ENCODE peak calls at places on chromosomes 13 and 19, in ten cellular contexts. One of them, this sample, is unnamed.

GRCh38 chr19:41799444-41800000 is 3.1 kb downstream of the CEACAM3 start:
- DNase-seq in fibroblast of lung: no peak
- DNase-seq in CD4-positive, alpha-beta T cell: no peak
- DNase-seq in SK-N-SH: no peak
- DNase-seq in tibial nerve: no peak
- DNase-seq in RWPE2: no peak
- DNase-seq in psoas muscle: no peak
- DNase-seq in AG10803: no peak
- DNase-seq in GM23338: no peak
- DNase-seq in neural progenitor cell: no peak
- DNase-seq in this sample: no peak

GRCh38 chr13:49248433-49249002 is 793 bp downstream of the CDADC1 start:
- DNase-seq in fibroblast of lung: peak
- DNase-seq in CD4-positive, alpha-beta T cell: no peak
- DNase-seq in SK-N-SH: peak
- DNase-seq in tibial nerve: no peak
- DNase-seq in RWPE2: no peak
- DNase-seq in psoas muscle: no peak
- DNase-seq in AG10803: peak
- DNase-seq in GM23338: no peak
- DNase-seq in neural progenitor cell: peak
- DNase-seq in this sample: no peak

GRCh38 chr13:101915333-101915732 is 462.9 kb downstream of the ITGBL1 start:
- DNase-seq in fibroblast of lung: no peak
- DNase-seq in CD4-positive, alpha-beta T cell: no peak
- DNase-seq in SK-N-SH: peak
- DNase-seq in tibial nerve: no peak
- DNase-seq in RWPE2: no peak
- DNase-seq in psoas muscle: no peak
- DNase-seq in AG10803: no peak
- DNase-seq in GM23338: peak
- DNase-seq in neural progenitor cell: peak
- DNase-seq in this sample: no peak

GRCh38 chr19:55266404-55266803 is 7.6 kb upstream of the PPP6R1 start:
- DNase-seq in fibroblast of lung: no peak
- DNase-seq in CD4-positive, alpha-beta T cell: no peak
- DNase-seq in SK-N-SH: no peak
- DNase-seq in tibial nerve: no peak
- DNase-seq in RWPE2: no peak
- DNase-seq in psoas muscle: no peak
- DNase-seq in AG10803: no peak
- DNase-seq in GM23338: no peak
- DNase-seq in neural progenitor cell: no peak
- DNase-seq in this sample: no peak

GRCh38 chr13:98755729-98756128 is 3.3 kb upstream of the SLC15A1 start:
- DNase-seq in fibroblast of lung: no peak
- DNase-seq in CD4-positive, alpha-beta T cell: no peak
- DNase-seq in SK-N-SH: no peak
- DNase-seq in tibial nerve: no peak
- DNase-seq in RWPE2: no peak
- DNase-seq in psoas muscle: no peak
- DNase-seq in AG10803: no peak
- DNase-seq in GM23338: no peak
- DNase-seq in neural progenitor cell: no peak
- DNase-seq in this sample: no peak

GRCh38 chr13:70107498-70108271 is at the start of gene ATXN8OS:
- DNase-seq in fibroblast of lung: peak
- DNase-seq in CD4-positive, alpha-beta T cell: no peak
- DNase-seq in SK-N-SH: peak
- DNase-seq in tibial nerve: no peak
- DNase-seq in RWPE2: peak
- DNase-seq in psoas muscle: no peak
- DNase-seq in AG10803: no peak
- DNase-seq in GM23338: peak
- DNase-seq in neural progenitor cell: peak
- DNase-seq in this sample: peak

GRCh38 chr13:99703908-99704307 is 202.6 kb downstream of the TM9SF2 start:
- DNase-seq in fibroblast of lung: no peak
- DNase-seq in CD4-positive, alpha-beta T cell: no peak
- DNase-seq in SK-N-SH: no peak
- DNase-seq in tibial nerve: no peak
- DNase-seq in RWPE2: no peak
- DNase-seq in psoas muscle: no peak
- DNase-seq in AG10803: no peak
- DNase-seq in GM23338: peak
- DNase-seq in neural progenitor cell: no peak
- DNase-seq in this sample: no peak

GRCh38 chr13:27355894-27356293 is 68.5 kb upstream of the GTF3A start:
- DNase-seq in fibroblast of lung: no peak
- DNase-seq in CD4-positive, alpha-beta T cell: no peak
- DNase-seq in SK-N-SH: no peak
- DNase-seq in tibial nerve: no peak
- DNase-seq in RWPE2: no peak
- DNase-seq in psoas muscle: no peak
- DNase-seq in AG10803: no peak
- DNase-seq in GM23338: peak
- DNase-seq in neural progenitor cell: peak
- DNase-seq in this sample: no peak

GRCh38 chr13:44768233-44768632 is 192.1 kb upstream of the TSC22D1 start:
- DNase-seq in fibroblast of lung: no peak
- DNase-seq in CD4-positive, alpha-beta T cell: no peak
- DNase-seq in SK-N-SH: no peak
- DNase-seq in tibial nerve: no peak
- DNase-seq in RWPE2: no peak
- DNase-seq in psoas muscle: no peak
- DNase-seq in AG10803: no peak
- DNase-seq in GM23338: no peak
- DNase-seq in neural progenitor cell: no peak
- DNase-seq in this sample: no peak

GRCh38 chr13:110993788-110994187 is 78.9 kb upstream of the ANKRD10 start:
- DNase-seq in fibroblast of lung: no peak
- DNase-seq in CD4-positive, alpha-beta T cell: no peak
- DNase-seq in SK-N-SH: no peak
- DNase-seq in tibial nerve: no peak
- DNase-seq in RWPE2: no peak
- DNase-seq in psoas muscle: no peak
- DNase-seq in AG10803: no peak
- DNase-seq in GM23338: peak
- DNase-seq in neural progenitor cell: peak
- DNase-seq in this sample: no peak

GRCh38 chr13:52053460-52053859 is 29.0 kb downstream of the UTP14C start:
- DNase-seq in fibroblast of lung: no peak
- DNase-seq in CD4-positive, alpha-beta T cell: no peak
- DNase-seq in SK-N-SH: peak
- DNase-seq in tibial nerve: no peak
- DNase-seq in RWPE2: no peak
- DNase-seq in psoas muscle: no peak
- DNase-seq in AG10803: peak
- DNase-seq in GM23338: peak
- DNase-seq in neural progenitor cell: no peak
- DNase-seq in this sample: peak

GRCh38 chr19:40217027-40217810 is 965 bp downstream of the TTC9B start:
- DNase-seq in fibroblast of lung: no peak
- DNase-seq in CD4-positive, alpha-beta T cell: no peak
- DNase-seq in SK-N-SH: peak
- DNase-seq in tibial nerve: no peak
- DNase-seq in RWPE2: no peak
- DNase-seq in psoas muscle: peak
- DNase-seq in AG10803: no peak
- DNase-seq in GM23338: peak
- DNase-seq in neural progenitor cell: peak
- DNase-seq in this sample: no peak

GRCh38 chr13:51614350-51614786 is 30.1 kb downstream of the WDFY2 start:
- DNase-seq in fibroblast of lung: no peak
- DNase-seq in CD4-positive, alpha-beta T cell: peak
- DNase-seq in SK-N-SH: peak
- DNase-seq in tibial nerve: no peak
- DNase-seq in RWPE2: no peak
- DNase-seq in psoas muscle: peak
- DNase-seq in AG10803: peak
- DNase-seq in GM23338: no peak
- DNase-seq in neural progenitor cell: no peak
- DNase-seq in this sample: no peak

GRCh38 chr19:294341-294818 is 3.2 kb upstream of the PLPP2 start:
- DNase-seq in fibroblast of lung: no peak
- DNase-seq in CD4-positive, alpha-beta T cell: no peak
- DNase-seq in SK-N-SH: peak
- DNase-seq in tibial nerve: no peak
- DNase-seq in RWPE2: no peak
- DNase-seq in psoas muscle: peak
- DNase-seq in AG10803: peak
- DNase-seq in GM23338: no peak
- DNase-seq in neural progenitor cell: peak
- DNase-seq in this sample: no peak

GRCh38 chr19:36916991-36917390 is 859 bp downstream of the ZNF568 start:
- DNase-seq in fibroblast of lung: peak
- DNase-seq in CD4-positive, alpha-beta T cell: no peak
- DNase-seq in SK-N-SH: peak
- DNase-seq in tibial nerve: no peak
- DNase-seq in RWPE2: no peak
- DNase-seq in psoas muscle: no peak
- DNase-seq in AG10803: peak
- DNase-seq in GM23338: peak
- DNase-seq in neural progenitor cell: peak
- DNase-seq in this sample: no peak

GRCh38 chr19:38213911-38214625 is 10.0 kb downstream of the DPF1 start:
- DNase-seq in fibroblast of lung: peak
- DNase-seq in CD4-positive, alpha-beta T cell: peak
- DNase-seq in SK-N-SH: no peak
- DNase-seq in tibial nerve: no peak
- DNase-seq in RWPE2: no peak
- DNase-seq in psoas muscle: no peak
- DNase-seq in AG10803: peak
- DNase-seq in GM23338: peak
- DNase-seq in neural progenitor cell: peak
- DNase-seq in this sample: no peak

GRCh38 chr13:102012299-102013293 is 389.3 kb downstream of the FGF14 start:
- DNase-seq in fibroblast of lung: no peak
- DNase-seq in CD4-positive, alpha-beta T cell: no peak
- DNase-seq in SK-N-SH: no peak
- DNase-seq in tibial nerve: no peak
- DNase-seq in RWPE2: no peak
- DNase-seq in psoas muscle: peak
- DNase-seq in AG10803: no peak
- DNase-seq in GM23338: no peak
- DNase-seq in neural progenitor cell: no peak
- DNase-seq in this sample: no peak

GRCh38 chr13:50361282-50361681 is 346.0 kb downstream of the KCNRG start:
- DNase-seq in fibroblast of lung: no peak
- DNase-seq in CD4-positive, alpha-beta T cell: no peak
- DNase-seq in SK-N-SH: no peak
- DNase-seq in tibial nerve: no peak
- DNase-seq in RWPE2: no peak
- DNase-seq in psoas muscle: no peak
- DNase-seq in AG10803: no peak
- DNase-seq in GM23338: no peak
- DNase-seq in neural progenitor cell: no peak
- DNase-seq in this sample: no peak

GRCh38 chr13:50358221-50358620 is 343.0 kb downstream of the KCNRG start:
- DNase-seq in fibroblast of lung: peak
- DNase-seq in CD4-positive, alpha-beta T cell: no peak
- DNase-seq in SK-N-SH: peak
- DNase-seq in tibial nerve: no peak
- DNase-seq in RWPE2: no peak
- DNase-seq in psoas muscle: no peak
- DNase-seq in AG10803: no peak
- DNase-seq in GM23338: no peak
- DNase-seq in neural progenitor cell: no peak
- DNase-seq in this sample: no peak

GRCh38 chr13:50358715-50359367 is 343.6 kb downstream of the KCNRG start:
- DNase-seq in fibroblast of lung: no peak
- DNase-seq in CD4-positive, alpha-beta T cell: no peak
- DNase-seq in SK-N-SH: no peak
- DNase-seq in tibial nerve: no peak
- DNase-seq in RWPE2: no peak
- DNase-seq in psoas muscle: no peak
- DNase-seq in AG10803: no peak
- DNase-seq in GM23338: no peak
- DNase-seq in neural progenitor cell: no peak
- DNase-seq in this sample: no peak

GRCh38 chr13:50360637-50361036 is 345.4 kb downstream of the KCNRG start:
- DNase-seq in fibroblast of lung: no peak
- DNase-seq in CD4-positive, alpha-beta T cell: no peak
- DNase-seq in SK-N-SH: no peak
- DNase-seq in tibial nerve: no peak
- DNase-seq in RWPE2: no peak
- DNase-seq in psoas muscle: no peak
- DNase-seq in AG10803: no peak
- DNase-seq in GM23338: no peak
- DNase-seq in neural progenitor cell: no peak
- DNase-seq in this sample: no peak

GRCh38 chr13:50359779-50360178 is 344.5 kb downstream of the KCNRG start:
- DNase-seq in fibroblast of lung: no peak
- DNase-seq in CD4-positive, alpha-beta T cell: no peak
- DNase-seq in SK-N-SH: no peak
- DNase-seq in tibial nerve: no peak
- DNase-seq in RWPE2: no peak
- DNase-seq in psoas muscle: no peak
- DNase-seq in AG10803: no peak
- DNase-seq in GM23338: no peak
- DNase-seq in neural progenitor cell: no peak
- DNase-seq in this sample: no peak
- TF ChIP-seq CTCF in fibroblast of lung: no peak
- TF ChIP-seq CTCF in CD4-positive, alpha-beta T cell: no peak
- TF ChIP-seq CTCF in SK-N-SH: no peak
- TF ChIP-seq CTCF in tibial nerve: no peak
- TF ChIP-seq CTCF in RWPE2: no peak
- TF ChIP-seq CTCF in psoas muscle: no peak
- TF ChIP-seq CTCF in AG10803: no peak
- TF ChIP-seq CTCF in GM23338: no peak
- TF ChIP-seq CTCF in neural progenitor cell: no peak
- TF ChIP-seq CTCF in this sample: no peak

GRCh38 chr13:78689011-78689410 is 30.1 kb upstream of the OBI1 start:
- DNase-seq in fibroblast of lung: no peak
- DNase-seq in CD4-positive, alpha-beta T cell: no peak
- DNase-seq in SK-N-SH: no peak
- DNase-seq in tibial nerve: no peak
- DNase-seq in RWPE2: no peak
- DNase-seq in psoas muscle: no peak
- DNase-seq in AG10803: no peak
- DNase-seq in GM23338: peak
- DNase-seq in neural progenitor cell: peak
- DNase-seq in this sample: no peak
- TF ChIP-seq CTCF in fibroblast of lung: no peak
- TF ChIP-seq CTCF in CD4-positive, alpha-beta T cell: no peak
- TF ChIP-seq CTCF in SK-N-SH: no peak
- TF ChIP-seq CTCF in tibial nerve: no peak
- TF ChIP-seq CTCF in RWPE2: peak
- TF ChIP-seq CTCF in psoas muscle: peak
- TF ChIP-seq CTCF in AG10803: no peak
- TF ChIP-seq CTCF in GM23338: peak
- TF ChIP-seq CTCF in neural progenitor cell: peak
- TF ChIP-seq CTCF in this sample: no peak

GRCh38 chr19:51471527-51471926 is 6.8 kb upstream of the CEACAM18 start:
- DNase-seq in fibroblast of lung: no peak
- DNase-seq in CD4-positive, alpha-beta T cell: no peak
- DNase-seq in SK-N-SH: no peak
- DNase-seq in tibial nerve: no peak
- DNase-seq in RWPE2: no peak
- DNase-seq in psoas muscle: no peak
- DNase-seq in AG10803: no peak
- DNase-seq in GM23338: no peak
- DNase-seq in neural progenitor cell: no peak
- DNase-seq in this sample: no peak
- TF ChIP-seq CTCF in fibroblast of lung: no peak
- TF ChIP-seq CTCF in CD4-positive, alpha-beta T cell: no peak
- TF ChIP-seq CTCF in SK-N-SH: no peak
- TF ChIP-seq CTCF in tibial nerve: no peak
- TF ChIP-seq CTCF in RWPE2: no peak
- TF ChIP-seq CTCF in psoas muscle: no peak
- TF ChIP-seq CTCF in AG10803: no peak
- TF ChIP-seq CTCF in GM23338: no peak
- TF ChIP-seq CTCF in neural progenitor cell: no peak
- TF ChIP-seq CTCF in this sample: no peak

GRCh38 chr19:48813123-48813911 is 2.5 kb upstream of the BCAT2 start:
- DNase-seq in fibroblast of lung: no peak
- DNase-seq in CD4-positive, alpha-beta T cell: no peak
- DNase-seq in SK-N-SH: peak
- DNase-seq in tibial nerve: no peak
- DNase-seq in RWPE2: no peak
- DNase-seq in psoas muscle: peak
- DNase-seq in AG10803: no peak
- DNase-seq in GM23338: peak
- DNase-seq in neural progenitor cell: peak
- DNase-seq in this sample: no peak
- TF ChIP-seq CTCF in fibroblast of lung: no peak
- TF ChIP-seq CTCF in CD4-positive, alpha-beta T cell: no peak
- TF ChIP-seq CTCF in SK-N-SH: peak
- TF ChIP-seq CTCF in tibial nerve: no peak
- TF ChIP-seq CTCF in RWPE2: no peak
- TF ChIP-seq CTCF in psoas muscle: no peak
- TF ChIP-seq CTCF in AG10803: no peak
- TF ChIP-seq CTCF in GM23338: peak
- TF ChIP-seq CTCF in neural progenitor cell: peak
- TF ChIP-seq CTCF in this sample: no peak